ENCODE peak calls at places on chromosome 2, in four cellular contexts. G, X, U and A are unnamed samples.

GRCh38 chr2:69902213-69902922 is 8.6 kb downstream of the SNRNP27 start:
- DNase-seq in X (no peak), G (no peak), U (no peak), A (no peak)

GRCh38 chr2:146934921-146935320 is 909.9 kb upstream of the ACVR2A start:
- DNase-seq in X (no peak), U (no peak), G (no peak), A (no peak)

GRCh38 chr2:107688135-107688534 is 138.6 kb upstream of the RGPD4 start:
- DNase-seq in U (no peak), G (no peak), X (no peak), A (no peak)

GRCh38 chr2:168717790-168718502 is 84.5 kb upstream of the NOSTRIN start:
- DNase-seq in X (no peak), U (no peak), G (no peak), A (no peak)

GRCh38 chr2:171386627-171387026 is 47.2 kb downstream of the METTL8 start:
- DNase-seq in X (no peak), U (no peak), G (peak; percentile 13), A (no peak)

GRCh38 chr2:236986524-236987330 is 99.0 kb upstream of the COPS8 start:
- DNase-seq in G (peak; percentile 69), X (no peak), U (no peak), A (no peak)

GRCh38 chr2:141393214-141393545 is 737.6 kb downstream of the LRP1B start:
- DNase-seq in U (no peak), G (no peak), X (no peak), A (no peak)

GRCh38 chr2:147773479-147773878 is 71.3 kb upstream of the ACVR2A start:
- DNase-seq in X (no peak), G (no peak), U (no peak), A (no peak)

GRCh38 chr2:118032169-118033013 is 18.5 kb upstream of the CCDC93 start:
- DNase-seq in X (peak; percentile 49), G (no peak), U (peak; percentile 46), A (no peak)

GRCh38 chr2:175597286-175597685 is 404.8 kb downstream of the LNPK start:
- DNase-seq in G (no peak), X (no peak), U (peak; percentile 9), A (no peak)

GRCh38 chr2:224111576-224111975 is 72.5 kb upstream of the SERPINE2 start:
- DNase-seq in U (peak; percentile 75), X (no peak), G (no peak), A (no peak)

GRCh38 chr2:112474844-112475486 is 7.0 kb upstream of the TTL start:
- DNase-seq in G (no peak), U (peak; percentile 71), X (no peak), A (peak; percentile 40)

GRCh38 chr2:1782514-1782913 is 38.2 kb upstream of the PXDN start:
- DNase-seq in U (no peak), G (no peak), X (no peak), A (no peak)

GRCh38 chr2:86790134-86790827 is 432 bp downstream of the CD8A start:
- DNase-seq in X (no peak), G (peak; percentile 83), U (no peak), A (no peak)

GRCh38 chr2:171521361-171522056 is 765 bp upstream of the CYBRD1 start:
- DNase-seq in U (no peak), G (no peak), X (no peak), A (no peak)

GRCh38 chr2:238599549-238600505 is 173.1 kb downstream of the ASB1 start:
- DNase-seq in G (peak; percentile 66), U (no peak), X (no peak), A (no peak)

GRCh38 chr2:102809291-102810189 is 47.7 kb downstream of the TMEM182 start:
- DNase-seq in X (no peak), G (no peak), U (peak; percentile 4), A (no peak)

GRCh38 chr2:147273106-147273505 is 571.7 kb upstream of the ACVR2A start:
- DNase-seq in U (no peak), X (no peak), G (no peak), A (no peak)

GRCh38 chr2:231184319-231184718 is 14.1 kb upstream of the ARMC9 start:
- DNase-seq in X (no peak), U (no peak), G (no peak), A (no peak)

GRCh38 chr2:218819103-218819502 is 12.5 kb downstream of the PRKAG3 start:
- DNase-seq in X (no peak), U (no peak), G (no peak), A (no peak)

GRCh38 chr2:57720728-57721627 is 325.6 kb upstream of the VRK2 start:
- DNase-seq in U (peak; percentile 67), G (no peak), X (peak; percentile 51), A (peak; percentile 68)

GRCh38 chr2:6580982-6581381 is 284.7 kb downstream of the CMPK2 start:
- DNase-seq in G (no peak), X (no peak), U (no peak), A (no peak)

GRCh38 chr2:201404699-201405275 is 46.5 kb downstream of the TRAK2 start:
- DNase-seq in G (no peak), X (no peak), U (no peak), A (no peak)

GRCh38 chr2:9333591-9334171 is 89.6 kb downstream of the ITGB1BP1 start:
- DNase-seq in U (peak; percentile 85), X (peak; percentile 35), G (no peak), A (peak; percentile 72)

GRCh38 chr2:65164379-65165023 is 34.6 kb upstream of the RAB1A start:
- DNase-seq in X (no peak), U (no peak), G (no peak), A (no peak)

GRCh38 chr2:196586511-196586991 is 53.0 kb upstream of the CCDC150 start:
- DNase-seq in U (peak; percentile 87), X (no peak), G (no peak), A (no peak)

GRCh38 chr2:208488668-208489564 is 82.3 kb downstream of the PTH2R start:
- DNase-seq in G (no peak), U (no peak), X (peak; percentile 62), A (no peak)

GRCh38 chr2:112662702-112663101 is 17.0 kb downstream of the SLC20A1 start:
- DNase-seq in U (no peak), X (no peak), G (no peak), A (no peak)

GRCh38 chr2:205060269-205060668 is 515.0 kb downstream of the PARD3B start:
- DNase-seq in X (no peak), G (no peak), U (peak; percentile 49), A (no peak)

GRCh38 chr2:226424971-226425370 is 374.6 kb downstream of the IRS1 start:
- DNase-seq in U (no peak), G (no peak), X (no peak), A (no peak)

GRCh38 chr2:164910091-164910899 is 45.0 kb downstream of the SLC38A11 start:
- DNase-seq in X (no peak), U (peak; percentile 10), G (no peak), A (no peak)

GRCh38 chr2:112577756-112578155 is 6.7 kb upstream of the CHCHD5 start:
- DNase-seq in G (no peak), U (peak; percentile 46), X (no peak), A (no peak)

DNA sequence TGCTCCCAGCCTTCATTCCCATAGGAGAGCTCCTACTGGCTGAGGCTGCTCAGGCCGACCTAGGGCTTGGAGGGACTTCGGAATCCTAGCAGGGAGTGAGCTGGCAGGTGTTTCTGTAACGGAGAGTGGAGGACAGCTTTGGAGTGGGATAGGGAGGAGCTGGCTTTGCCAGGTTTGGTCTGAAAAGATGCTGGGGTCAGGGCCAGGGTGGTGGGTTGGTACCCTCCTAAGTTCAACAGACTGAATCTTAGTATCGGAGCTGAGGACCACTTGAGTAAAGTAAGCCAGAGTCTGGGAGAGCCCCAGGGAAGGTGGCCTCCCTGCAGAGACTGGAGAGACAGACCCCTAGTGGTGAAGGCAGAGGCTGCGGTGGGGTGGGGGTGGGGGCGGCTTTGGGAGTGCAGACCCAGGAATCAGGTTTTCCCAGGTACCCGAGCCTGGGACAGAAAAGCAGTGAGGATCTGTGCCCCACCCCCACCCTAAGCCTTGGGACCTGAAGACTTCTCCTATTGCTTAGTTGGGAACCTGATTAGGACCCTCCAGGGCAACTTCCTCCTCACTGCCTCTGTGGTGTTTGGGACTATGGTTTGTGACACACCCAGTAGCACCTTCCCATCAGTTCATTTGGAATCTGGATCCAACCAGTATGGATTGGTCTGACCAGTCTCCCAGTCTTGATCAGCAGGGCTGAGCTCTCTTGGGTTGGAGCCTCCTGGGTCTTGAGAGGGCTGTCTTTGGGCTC is 3.0 kb downstream of the CNNM4 start:
- DNase-seq in G (no peak), U (no peak), X (peak; percentile 68), A (no peak)
- TF ChIP-seq CTCF in G (peak; percentile 23), U (peak; percentile 36), X (peak; percentile 63), A (peak; percentile 68)

DNA sequence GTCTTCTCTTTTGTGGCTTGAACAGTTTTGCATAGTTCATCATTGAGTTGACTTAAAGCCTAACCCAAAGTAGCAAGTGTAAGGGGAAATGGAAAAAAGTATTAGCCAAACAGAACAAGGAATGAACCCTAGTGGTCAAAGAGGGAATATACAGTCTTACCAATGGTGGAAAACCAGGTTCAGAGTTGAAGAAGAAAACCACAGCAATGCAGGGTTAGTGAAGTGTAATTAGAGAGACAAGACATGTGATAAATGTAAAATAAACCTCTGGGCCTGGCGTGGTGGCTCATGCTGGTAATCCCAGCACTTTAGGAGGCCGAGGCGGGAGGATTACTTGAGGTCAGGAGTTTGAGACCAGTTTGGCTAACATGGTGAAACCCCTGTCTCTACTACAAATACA is 2.4 kb downstream of the TTN start:
- DNase-seq in G (no peak), X (peak; percentile 42), U (peak; percentile 26), A (no peak)
- TF ChIP-seq CTCF in G (peak; percentile 57), X (peak; percentile 58), U (peak; percentile 65), A (peak; percentile 75)

DNA sequence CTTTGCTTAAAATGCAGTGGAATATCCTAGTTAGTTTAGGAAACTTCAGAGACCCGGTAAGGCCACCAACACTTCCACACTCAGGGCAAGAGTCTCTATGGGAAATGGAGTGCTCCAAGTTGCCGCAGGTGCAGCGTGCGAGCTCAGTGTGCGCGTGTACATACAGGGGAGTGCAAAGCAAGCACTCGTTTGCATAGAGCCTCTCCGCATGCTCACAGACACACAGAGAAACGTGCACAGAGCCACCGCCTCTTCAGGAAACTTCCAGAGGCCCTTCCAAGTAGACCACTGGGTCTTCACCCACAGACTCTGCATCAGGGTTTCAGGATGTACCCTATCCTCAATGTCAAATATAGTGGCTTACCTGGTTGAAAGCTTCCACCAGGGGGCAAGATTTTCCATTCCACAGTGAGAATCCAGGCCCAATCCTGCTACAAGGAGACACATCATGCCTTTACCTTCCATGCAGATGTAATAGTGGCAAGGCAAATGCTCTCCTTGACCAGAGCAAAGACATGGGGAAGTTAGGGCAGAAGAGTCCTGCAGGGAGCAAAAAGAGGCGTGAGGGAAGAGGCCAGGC is 513.0 kb upstream of the MYT1L start:
- DNase-seq in X (peak; percentile 19), U (no peak), G (no peak), A (no peak)
- TF ChIP-seq CTCF in X (peak; percentile 51), U (no peak), G (no peak), A (peak; percentile 60)

DNA sequence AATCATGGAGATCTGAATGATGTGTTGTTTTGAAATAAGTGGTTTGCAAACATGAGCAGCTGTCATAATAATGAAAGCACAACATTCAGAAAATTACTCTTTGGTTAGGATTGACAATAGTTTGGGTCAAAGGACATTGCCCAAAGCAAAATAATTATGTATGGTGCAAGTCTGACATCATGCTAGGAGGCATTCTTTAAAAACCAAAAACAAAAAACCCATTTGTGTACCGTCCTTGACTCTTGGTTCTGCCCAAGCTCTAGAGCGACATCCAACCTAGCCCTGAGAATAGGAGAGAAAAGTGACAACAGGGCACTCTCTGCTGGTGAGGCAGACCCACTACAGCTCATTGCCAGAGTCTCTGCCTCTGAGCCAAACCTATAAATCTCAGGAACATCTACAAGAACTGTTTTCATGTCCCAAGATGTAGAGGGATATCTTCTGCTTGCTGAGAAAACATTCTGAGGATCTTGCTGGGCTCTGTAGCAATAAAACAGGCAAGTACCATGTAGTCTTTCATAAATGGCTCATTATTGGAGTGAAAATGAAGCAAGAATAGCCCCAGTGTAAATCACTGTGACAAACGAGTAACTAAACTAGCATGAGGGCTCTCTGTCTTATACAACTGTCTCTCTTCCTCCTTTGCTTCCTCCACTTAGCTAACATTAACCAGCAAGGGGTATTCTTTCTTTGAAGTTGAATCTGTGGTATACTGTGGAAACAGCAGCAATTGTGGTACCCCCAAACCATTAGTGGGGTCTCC is 266.8 kb upstream of the CXCR4 start:
- DNase-seq in U (peak; percentile 19), X (peak; percentile 20), G (no peak), A (no peak)
- TF ChIP-seq CTCF in U (peak; percentile 37), X (peak; percentile 62), G (peak; percentile 59), A (peak; percentile 80)